ENCODE peak calls at places on chromosomes 2 and 18, in six cellular contexts. P, C, E, R, B and I are unnamed samples.
A peak's percentile ranks its signal among the peaks of the same experiment; 100 is the strongest.

GRCh38 chr2:232376713-232377112 is 1.8 kb upstream of the ALPP start:
- DNase-seq in P (no peak), C (no peak), E (peak; percentile 24), R (no peak), B (no peak), I (no peak)

GRCh38 chr2:100274076-100274475 is 48.2 kb downstream of the LONRF2 start:
- DNase-seq in P (no peak), C (no peak), E (no peak), R (no peak), B (no peak), I (no peak)

GRCh38 chr2:37554687-37555086 is 116.8 kb downstream of the CDC42EP3 start:
- DNase-seq in P (no peak), C (no peak), E (no peak), R (no peak), B (no peak), I (no peak)

GRCh38 chr2:19231625-19232024 is 126.8 kb downstream of the OSR1 start:
- DNase-seq in P (no peak), C (no peak), E (no peak), R (no peak), B (no peak), I (no peak)

GRCh38 chr2:170929686-170930050 is 615 bp downstream of the GORASP2 start:
- DNase-seq in P (peak; percentile 49), C (peak; percentile 79), E (peak; percentile 75), R (peak; percentile 63), B (peak; percentile 33), I (peak; percentile 34)

GRCh38 chr2:20930928-20931327 is 108.0 kb upstream of the LDAH start:
- DNase-seq in P (no peak), C (no peak), E (no peak), R (no peak), B (no peak), I (peak; percentile 22)

GRCh38 chr2:33598472-33599174 is 476 bp downstream of the FAM98A start:
- DNase-seq in P (peak; percentile 49), C (no peak), E (no peak), R (peak; percentile 32), B (peak; percentile 39), I (no peak)

GRCh38 chr2:101132202-101132601 is 19.0 kb downstream of the TBC1D8 start:
- DNase-seq in P (no peak), C (no peak), E (no peak), R (no peak), B (no peak), I (no peak)

GRCh38 chr18:31667185-31667584 is 17.2 kb downstream of the B4GALT6 start:
- DNase-seq in P (no peak), C (no peak), E (no peak), R (no peak), B (peak; percentile 21), I (no peak)

GRCh38 chr2:30565860-30566358 is 118.9 kb downstream of the LCLAT1 start:
- DNase-seq in P (no peak), C (no peak), E (no peak), R (no peak), B (no peak), I (no peak)

GRCh38 chr2:98473995-98474780 is 29.5 kb downstream of the INPP4A start:
- DNase-seq in P (no peak), C (no peak), E (no peak), R (no peak), B (no peak), I (no peak)

GRCh38 chr2:132670104-132670960 is at the start of gene LYPD1:
- DNase-seq in P (peak; percentile 54), C (peak; percentile 39), E (no peak), R (no peak), B (no peak), I (no peak)

GRCh38 chr18:48952287-48953095 is 1.7 kb upstream of the SMAD7 start:
- DNase-seq in P (peak; percentile 39), C (peak; percentile 86), E (no peak), R (peak; percentile 82), B (peak; percentile 82), I (peak; percentile 70)

GRCh38 chr2:23526114-23526513 is 141.1 kb downstream of the KLHL29 start:
- DNase-seq in P (no peak), C (no peak), E (no peak), R (no peak), B (no peak), I (no peak)

GRCh38 chr2:111044066-111044465 is 76.6 kb upstream of the BCL2L11 start:
- DNase-seq in P (no peak), C (no peak), E (no peak), R (no peak), B (no peak), I (no peak)

GRCh38 chr2:212864186-212864585 is 287.2 kb downstream of the IKZF2 start:
- DNase-seq in P (no peak), C (no peak), E (no peak), R (no peak), B (no peak), I (no peak)

GRCh38 chr18:11607897-11608296 is 1.5 kb upstream of the SLC35G4 start:
- DNase-seq in P (no peak), C (no peak), E (no peak), R (no peak), B (no peak), I (no peak)

GRCh38 chr2:40668435-40668834 is 216.5 kb upstream of the SLC8A1 start:
- DNase-seq in P (no peak), C (no peak), E (no peak), R (no peak), B (peak; percentile 75), I (no peak)

GRCh38 chr2:42752299-42752698 is 11.6 kb downstream of the OXER1 start:
- DNase-seq in P (no peak), C (no peak), E (no peak), R (peak; percentile 42), B (no peak), I (no peak)

GRCh38 chr2:196176142-196176738 is 4.9 kb upstream of the STK17B start:
- DNase-seq in P (no peak), C (peak; percentile 69), E (no peak), R (no peak), B (no peak), I (no peak)

GRCh38 chr2:176421291-176422050 is 152.2 kb downstream of the MTX2 start:
- DNase-seq in P (no peak), C (no peak), E (no peak), R (no peak), B (no peak), I (no peak)

GRCh38 chr18:62109676-62110075 is 77.2 kb downstream of the PIGN start:
- DNase-seq in P (no peak), C (no peak), E (no peak), R (no peak), B (peak; percentile 63), I (no peak)

GRCh38 chr2:8583400-8584173 is 98.3 kb upstream of the ID2 start:
- DNase-seq in P (peak; percentile 79), C (peak; percentile 100), E (peak; percentile 91), R (peak; percentile 99), B (peak; percentile 38), I (peak; percentile 97)

GRCh38 chr2:239835056-239835455 is 190.1 kb downstream of the NDUFA10 start:
- DNase-seq in P (no peak), C (no peak), E (no peak), R (no peak), B (no peak), I (peak; percentile 2)

GRCh38 chr18:27921904-27922541 is 254.9 kb downstream of the CDH2 start:
- DNase-seq in P (peak; percentile 94), C (no peak), E (no peak), R (no peak), B (peak; percentile 24), I (no peak)

GRCh38 chr2:127619901-127620705 is 25.9 kb upstream of the GPR17 start:
- DNase-seq in P (peak; percentile 55), C (no peak), E (no peak), R (no peak), B (no peak), I (no peak)

GRCh38 chr18:48841381-48842258 is 109.1 kb downstream of the SMAD7 start:
- DNase-seq in P (no peak), C (peak; percentile 32), E (no peak), R (peak; percentile 55), B (peak; percentile 74), I (no peak)

GRCh38 chr2:26740890-26741302 is 23.2 kb upstream of the SLC35F6 start:
- DNase-seq in P (no peak), C (no peak), E (no peak), R (no peak), B (peak; percentile 39), I (peak; percentile 41)

GRCh38 chr2:196403471-196403870 is 232.1 kb upstream of the STK17B start:
- DNase-seq in P (peak; percentile 52), C (no peak), E (no peak), R (no peak), B (peak; percentile 70), I (no peak)

GRCh38 chr18:9661564-9661963 is 46.5 kb upstream of the RAB31 start:
- DNase-seq in P (peak; percentile 56), C (no peak), E (no peak), R (no peak), B (peak; percentile 39), I (no peak)

GRCh38 chr18:32624182-32624723 is 148.6 kb downstream of the KLHL14 start:
- DNase-seq in P (peak; percentile 14), C (no peak), E (no peak), R (no peak), B (no peak), I (no peak)

GRCh38 chr2:44188696-44189095 is 20.0 kb downstream of the PPM1B start:
- DNase-seq in P (no peak), C (no peak), E (no peak), R (no peak), B (no peak), I (no peak)

GRCh38 chr2:44191739-44192138 is 23.1 kb downstream of the PPM1B start:
- DNase-seq in P (no peak), C (no peak), E (no peak), R (no peak), B (no peak), I (no peak)

GRCh38 chr2:44184106-44184505 is 15.4 kb downstream of the PPM1B start:
- DNase-seq in P (no peak), C (no peak), E (no peak), R (no peak), B (no peak), I (no peak)

GRCh38 chr2:44189104-44189503 is 20.4 kb downstream of the PPM1B start:
- DNase-seq in P (no peak), C (no peak), E (no peak), R (no peak), B (no peak), I (no peak)

GRCh38 chr2:44186800-44187199 is 18.1 kb downstream of the PPM1B start:
- DNase-seq in P (no peak), C (no peak), E (no peak), R (no peak), B (peak; percentile 39), I (no peak)
- H3K4me3 ChIP-seq in P (no peak overlapping the region), C (no peak overlapping the region), E (no peak overlapping the region), R (no peak overlapping the region), B (no peak overlapping the region), I (no peak overlapping the region)

GRCh38 chr18:74497308-74497640 is 1.1 kb downstream of the CNDP2 start:
- DNase-seq in P (no peak), C (no peak), E (no peak), R (no peak), B (no peak), I (no peak)
- H3K4me3 ChIP-seq in P (peak overlapping the region; percentile 78), C (no peak overlapping the region), E (peak overlapping the region; percentile 99), R (no peak overlapping the region), B (peak overlapping the region; percentile 89), I (no peak overlapping the region)

GRCh38 chr2:226973821-226974220 is 138.0 kb downstream of the RHBDD1 start:
- DNase-seq in P (no peak), C (no peak), E (no peak), R (no peak), B (no peak), I (no peak)
- H3K4me3 ChIP-seq in P (no peak overlapping the region), C (no peak overlapping the region), E (no peak overlapping the region), R (no peak overlapping the region), B (no peak overlapping the region), I (no peak overlapping the region)

GRCh38 chr18:71068338-71068737 is 779.5 kb downstream of the SOCS6 start:
- DNase-seq in P (no peak), C (no peak), E (no peak), R (no peak), B (no peak), I (no peak)
- H3K4me3 ChIP-seq in P (no peak overlapping the region), C (no peak overlapping the region), E (no peak overlapping the region), R (no peak overlapping the region), B (no peak overlapping the region), I (no peak overlapping the region)